ENCODE peak calls at places on chromosomes 16 and 17, in seven cellular contexts. N is PC-9; D is tibial nerve; V is H7; L is effector memory CD4-positive, alpha-beta T cell; Z is A673; Q is fibroblast of pulmonary artery. R is an unnamed sample.

GRCh38 chr17:81868674-81869220 is 2.4 kb downstream of the ARHGDIA start:
- DNase-seq in Z (no peak), N (peak), V (peak), D (no peak), Q (peak), L (no peak), R (peak)

GRCh38 chr17:1377334-1377733 is 22.7 kb downstream of the YWHAE start:
- DNase-seq in V (no peak), N (no peak), Q (no peak), Z (no peak), L (no peak), D (no peak), R (peak)

GRCh38 chr17:75774988-75775668 is 9.5 kb upstream of the UNK start:
- DNase-seq in N (peak), D (no peak), V (peak), Z (no peak), L (no peak), Q (peak), R (peak)

GRCh38 chr16:88430524-88431446 is 22.3 kb upstream of the ZFPM1 start:
- DNase-seq in D (no peak), N (no peak), Q (no peak), V (peak), Z (no peak), L (no peak), R (peak)

GRCh38 chr16:20538687-20539086 is 37.5 kb downstream of the ACSM2B start:
- DNase-seq in D (no peak), Q (no peak), Z (no peak), N (no peak), L (no peak), V (no peak), R (no peak)

GRCh38 chr17:73340093-73340596 is 28.3 kb upstream of the CDC42EP4 start:
- DNase-seq in L (no peak), Z (peak), D (no peak), V (no peak), N (peak), Q (peak), R (no peak)

GRCh38 chr16:52561910-52562741 is 15.2 kb upstream of the TOX3 start:
- DNase-seq in L (no peak), Q (no peak), N (no peak), D (no peak), Z (no peak), V (no peak), R (no peak)

GRCh38 chr17:44770526-44770925 is 11.7 kb downstream of the ADAM11 start:
- DNase-seq in Q (no peak), Z (no peak), V (no peak), D (no peak), L (no peak), N (no peak), R (no peak)

GRCh38 chr17:82237746-82238561 is 9.1 kb downstream of the SLC16A3 start:
- DNase-seq in N (no peak), Q (no peak), L (no peak), D (no peak), Z (peak), V (no peak), R (no peak)

GRCh38 chr16:49498241-49499017 is 124.8 kb downstream of the C16orf78 start:
- DNase-seq in V (no peak), Z (no peak), D (no peak), N (no peak), L (no peak), Q (no peak), R (no peak)

GRCh38 chr16:27239906-27240655 is 28.5 kb downstream of the NSMCE1 start:
- DNase-seq in D (no peak), L (no peak), V (no peak), Q (no peak), N (no peak), Z (no peak), R (no peak)

GRCh38 chr17:61584866-61585265 is 6.2 kb downstream of the NACA2 start:
- DNase-seq in N (no peak), Z (no peak), Q (no peak), D (no peak), V (no peak), L (no peak), R (no peak)

GRCh38 chr16:11511801-11512200 is 74.9 kb downstream of the LITAF start:
- DNase-seq in N (no peak), Z (no peak), D (no peak), Q (no peak), L (no peak), V (no peak), R (no peak)

GRCh38 chr16:7503688-7504087 is 171.0 kb downstream of the RBFOX1 start:
- DNase-seq in N (no peak), Z (no peak), Q (no peak), L (no peak), D (no peak), V (no peak), R (no peak)

GRCh38 chr17:77959216-77959925 is 868 bp downstream of the TNRC6C start:
- DNase-seq in Z (peak), V (peak), L (no peak), N (no peak), Q (no peak), D (peak), R (peak)

GRCh38 chr16:88581033-88581432 is 10.8 kb downstream of the ZC3H18 start:
- DNase-seq in D (no peak), Z (no peak), V (no peak), Q (no peak), N (no peak), L (no peak), R (no peak)

GRCh38 chr16:20865420-20866126 is 34.6 kb downstream of the DCUN1D3 start:
- DNase-seq in D (no peak), L (no peak), Z (no peak), Q (no peak), V (no peak), N (no peak), R (no peak)

GRCh38 chr17:47295037-47295873 is 28.5 kb upstream of the EFCAB13 start:
- DNase-seq in N (no peak), V (peak), L (no peak), D (no peak), Q (no peak), Z (no peak), R (no peak)

GRCh38 chr17:6108382-6108781 is 38.2 kb downstream of the WSCD1 start:
- DNase-seq in N (no peak), Z (no peak), L (no peak), D (no peak), V (no peak), Q (no peak), R (no peak)

GRCh38 chr17:81295678-81296381 is 723 bp upstream of the SLC38A10 start:
- DNase-seq in N (peak), V (peak), L (peak), D (no peak), Q (peak), Z (peak), R (peak)

GRCh38 chr16:9345046-9345445 is 253.6 kb downstream of the HAPSTR1 start:
- DNase-seq in N (no peak), V (no peak), Q (no peak), D (no peak), Z (no peak), L (no peak), R (no peak)

GRCh38 chr16:1538804-1539520 is 5.5 kb downstream of the TMEM204 start:
- DNase-seq in Q (no peak), V (peak), L (no peak), Z (no peak), N (no peak), D (no peak), R (peak)

GRCh38 chr17:48565024-48565558 is 13.1 kb downstream of the HOXB4 start:
- DNase-seq in V (no peak), N (no peak), L (no peak), Z (no peak), D (no peak), Q (no peak), R (no peak)
- H3K4me3 ChIP-seq in V (no peak), N (no peak), L (no peak), Z (peak), D (no peak), Q (no peak), R (no peak)

DNA sequence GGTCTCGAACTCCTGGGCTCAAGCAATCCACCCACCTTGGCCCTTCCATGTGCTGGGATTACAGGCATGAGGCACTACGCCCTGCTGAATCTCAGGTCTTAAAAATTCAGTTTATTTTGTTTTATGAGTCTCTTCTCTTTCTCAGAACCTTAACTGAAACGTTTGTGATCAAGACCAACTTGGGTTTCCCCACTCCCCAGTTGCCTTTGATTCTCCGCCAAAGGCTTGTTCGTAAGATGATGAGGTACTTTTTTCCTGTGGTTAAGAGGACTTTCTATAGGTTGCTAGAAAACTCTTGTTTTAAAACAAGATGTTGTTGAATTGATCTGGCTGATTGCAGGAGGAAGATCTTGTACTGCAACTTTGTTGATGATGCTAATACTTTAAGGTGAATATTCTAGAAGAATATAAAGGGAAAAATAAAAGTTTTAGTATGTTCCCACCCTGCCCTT is 11.7 kb downstream of the ABCC1 start:
- DNase-seq in Z (no peak), V (no peak), N (no peak), D (no peak), Q (peak), L (peak), R (no peak)
- H3K4me3 ChIP-seq in Z (no peak), V (no peak), N (no peak), D (no peak), Q (no peak), L (peak), R (no peak)

GRCh38 chr17:18920911-18921441 is 31.0 kb upstream of the SLC5A10 start:
- DNase-seq in Z (no peak), Q (peak), N (no peak), L (no peak), V (no peak), D (no peak), R (no peak)
- H3K4me3 ChIP-seq in Z (no peak), Q (no peak), N (no peak), L (peak), V (no peak), D (no peak), R (no peak)

GRCh38 chr16:85303354-85303883 is 191.1 kb upstream of the CIBAR2 start:
- DNase-seq in D (no peak), V (peak), Q (peak), N (no peak), Z (no peak), L (peak), R (peak)

GRCh38 chr16:85302018-85302847 is 190.0 kb upstream of the CIBAR2 start:
- DNase-seq in V (peak), L (no peak), Q (no peak), Z (peak), N (no peak), D (no peak), R (no peak)

GRCh38 chr16:85301171-85301690 is 189.0 kb upstream of the CIBAR2 start:
- DNase-seq in D (no peak), V (no peak), Z (no peak), L (no peak), Q (no peak), N (no peak), R (no peak)

GRCh38 chr16:85304337-85304736 is 192.1 kb upstream of the CIBAR2 start:
- DNase-seq in L (no peak), D (no peak), Z (no peak), N (no peak), Q (no peak), V (no peak), R (no peak)

DNA sequence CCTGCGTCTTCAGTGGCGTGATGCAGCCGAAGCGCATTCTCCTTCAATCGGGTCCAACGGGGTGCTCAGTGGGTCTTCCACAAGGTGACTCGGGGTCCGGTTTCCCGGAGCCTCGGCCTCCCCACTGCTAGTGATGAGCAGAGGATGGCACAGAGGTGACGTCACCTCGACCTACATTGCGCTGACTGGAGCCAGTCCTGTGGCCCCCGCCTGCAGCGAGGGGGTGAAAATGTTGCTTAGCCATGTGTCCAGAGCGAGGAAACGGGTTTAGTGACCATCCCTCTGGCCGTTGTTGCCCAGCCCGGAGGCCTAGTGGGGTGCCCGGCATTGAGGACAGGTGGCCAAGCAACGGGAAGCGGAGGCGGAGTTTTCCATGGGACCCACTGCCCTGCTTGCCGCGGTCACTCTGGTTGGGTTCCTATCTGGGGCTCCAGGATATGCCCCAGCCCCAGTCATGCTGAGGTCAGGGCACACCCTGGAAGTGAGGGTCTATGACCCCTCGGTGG is 190.6 kb upstream of the CIBAR2 start:
- DNase-seq in V (no peak), Q (no peak), D (no peak), Z (no peak), N (no peak), L (no peak), R (no peak)
- H3K4me3 ChIP-seq in V (peak), Q (no peak), D (no peak), Z (no peak), N (peak), L (peak), R (no peak)

GRCh38 chr17:42274812-42275526 is 1.2 kb downstream of the STAT5B start:
- DNase-seq in V (no peak), D (no peak), N (no peak), Z (no peak), Q (no peak), L (no peak), R (no peak)

GRCh38 chr17:42273474-42274272 is 2.5 kb downstream of the STAT5B start:
- DNase-seq in V (no peak), N (no peak), D (no peak), Q (no peak), Z (no peak), L (no peak), R (no peak)

GRCh38 chr17:42272576-42272975 is 3.6 kb downstream of the STAT5B start:
- DNase-seq in Z (no peak), D (no peak), L (no peak), N (no peak), V (no peak), Q (no peak), R (no peak)

GRCh38 chr17:42275527-42276358 is 448 bp downstream of the STAT5B start:
- DNase-seq in D (peak), Z (peak), N (no peak), Q (peak), L (peak), V (peak), R (peak)

GRCh38 chr17:42274273-42274542 is 2.0 kb downstream of the STAT5B start:
- DNase-seq in Q (no peak), N (no peak), L (no peak), Z (no peak), V (no peak), D (no peak), R (no peak)
- H3K4me3 ChIP-seq in Q (no peak), N (peak), L (peak), Z (no peak), V (no peak), D (no peak), R (peak)

GRCh38 chr17:79779661-79780365 is 1.9 kb downstream of the CBX2 start:
- DNase-seq in V (peak), D (no peak), Q (no peak), N (no peak), L (no peak), Z (no peak), R (no peak)
- H3K4me3 ChIP-seq in V (no peak), D (no peak), Q (no peak), N (no peak), L (no peak), Z (peak), R (peak)

R was measured in GM23338.